ENCODE peak calls at places on chromosomes 11 and 22, in six cellular contexts. P is mucosa of descending colon, A is AG10803, I is GM23338, U is foreskin fibroblast, Y is astrocyte of the cerebellum. D is an unnamed sample.

GRCh38 chr11:17864478-17864941 is 129.9 kb downstream of the KCNC1 start:
- DNase-seq in P (no peak), I (peak), U (no peak), Y (no peak), A (no peak), D (no peak)

GRCh38 chr22:22571862-22572261 is 12.8 kb upstream of the PRAME start:
- DNase-seq in Y (no peak), A (no peak), U (no peak), I (no peak), P (no peak), D (no peak)

GRCh38 chr11:118957968-118958367 is 1.9 kb downstream of the UPK2 start:
- DNase-seq in U (no peak), A (no peak), I (no peak), P (no peak), Y (no peak), D (no peak)

GRCh38 chr22:49826603-49827306 is 918 bp downstream of the BRD1 start:
- DNase-seq in A (peak), I (peak), P (peak), U (peak), Y (no peak), D (peak)

GRCh38 chr11:16086229-16086628 is 270.1 kb downstream of the SOX6 start:
- DNase-seq in U (no peak), Y (peak), I (peak), P (no peak), A (no peak), D (peak)

GRCh38 chr11:112004389-112004788 is 20.8 kb upstream of the DLAT start:
- DNase-seq in I (peak), A (no peak), U (no peak), P (no peak), Y (no peak), D (peak)

GRCh38 chr22:37922177-37922576 is 16.1 kb downstream of the MICALL1 start:
- DNase-seq in Y (no peak), U (no peak), I (no peak), A (no peak), P (no peak), D (no peak)

GRCh38 chr22:46462726-46463371 is 74.6 kb downstream of the CELSR1 start:
- DNase-seq in A (peak), I (no peak), P (no peak), U (peak), Y (peak), D (no peak)

GRCh38 chr11:114075891-114076441 is 16.5 kb downstream of the ZBTB16 start:
- DNase-seq in P (no peak), U (peak), A (peak), I (peak), Y (peak), D (peak)

GRCh38 chr22:49867303-49868250 is 13.9 kb downstream of the ZBED4 start:
- DNase-seq in I (no peak), U (no peak), A (no peak), Y (no peak), P (no peak), D (no peak)

GRCh38 chr11:118051611-118052461 is 25.0 kb upstream of the TMPRSS4 start:
- DNase-seq in A (no peak), Y (no peak), I (no peak), U (no peak), P (no peak), D (no peak)

GRCh38 chr11:70825893-70826540 is 426.4 kb downstream of the SHANK2 start:
- DNase-seq in A (no peak), I (peak), U (no peak), P (no peak), Y (no peak), D (no peak)

GRCh38 chr11:85423794-85424193 is 203.3 kb downstream of the DLG2 start:
- DNase-seq in U (no peak), A (no peak), I (no peak), Y (no peak), P (no peak), D (no peak)

GRCh38 chr11:116420770-116421528 is 351.8 kb downstream of the BUD13 start:
- DNase-seq in U (no peak), I (no peak), A (no peak), P (no peak), Y (no peak), D (no peak)

GRCh38 chr22:20386972-20387371 is 7.0 kb upstream of the ZNF74 start:
- DNase-seq in A (no peak), I (no peak), Y (no peak), P (no peak), U (no peak), D (no peak)

GRCh38 chr22:20429254-20430100 is 8.1 kb downstream of the SCARF2 start:
- DNase-seq in A (no peak), U (no peak), P (peak), Y (no peak), I (peak), D (peak)

GRCh38 chr11:117876341-117877119 is at the start of gene FXYD6:
- DNase-seq in A (no peak), Y (no peak), U (peak), P (peak), I (peak), D (peak)

GRCh38 chr11:113447621-113448310 is 27.4 kb downstream of the DRD2 start:
- DNase-seq in Y (peak), U (no peak), P (no peak), A (peak), I (no peak), D (no peak)

GRCh38 chr11:69215216-69215615 is 59.5 kb downstream of the SMIM38 start:
- DNase-seq in P (no peak), Y (no peak), I (no peak), A (no peak), U (no peak), D (no peak)

GRCh38 chr11:124207102-124207792 is 24.1 kb downstream of the OR10D3 start:
- DNase-seq in U (no peak), P (no peak), I (no peak), A (no peak), Y (no peak), D (no peak)

GRCh38 chr22:21455334-21456089 is 11.7 kb upstream of the TMEM191C start:
- DNase-seq in I (no peak), U (no peak), A (no peak), Y (no peak), P (no peak), D (no peak)

GRCh38 chr11:79623375-79623774 is 182.5 kb upstream of the TENM4 start:
- DNase-seq in P (no peak), U (no peak), Y (no peak), A (no peak), I (no peak), D (no peak)

GRCh38 chr11:120598517-120599209 is 87.1 kb downstream of the GRIK4 start:
- DNase-seq in I (no peak), P (no peak), A (no peak), U (no peak), Y (no peak), D (no peak)

GRCh38 chr11:4606231-4607015 is 1.6 kb downstream of the TRIM68 start:
- DNase-seq in P (no peak), I (no peak), A (peak), Y (peak), U (peak), D (no peak)

GRCh38 chr11:69232821-69233760 is 60.9 kb upstream of the MYEOV start:
- DNase-seq in U (no peak), P (no peak), I (no peak), Y (no peak), A (no peak), D (no peak)

GRCh38 chr22:20425821-20426615 is 11.6 kb downstream of the SCARF2 start:
- DNase-seq in A (no peak), P (no peak), Y (no peak), I (peak), U (no peak), D (peak)

GRCh38 chr22:30453731-30454510 is 17.9 kb downstream of the SEC14L3 start:
- DNase-seq in U (no peak), A (no peak), Y (no peak), P (no peak), I (peak), D (no peak)

GRCh38 chr11:73269353-73270088 is 2.6 kb upstream of the P2RY6 start:
- DNase-seq in U (no peak), P (no peak), I (peak), A (no peak), Y (no peak), D (peak)

GRCh38 chr22:23071163-23072034 is 1.1 kb downstream of the GNAZ start:
- DNase-seq in U (no peak), P (peak), Y (no peak), I (no peak), A (no peak), D (peak)

GRCh38 chr11:93063101-93063500 is 93.7 kb downstream of the MTNR1B start:
- DNase-seq in U (no peak), Y (no peak), A (no peak), P (no peak), I (no peak), D (no peak)

GRCh38 chr22:18062421-18062820 is 15.4 kb upstream of the PEX26 start:
- DNase-seq in P (no peak), Y (no peak), A (no peak), I (no peak), U (no peak), D (no peak)

GRCh38 chr22:47173535-47174021 is 411.1 kb downstream of the TBC1D22A start:
- DNase-seq in A (no peak), P (peak), Y (no peak), U (no peak), I (no peak), D (no peak)

GRCh38 chr11:126186031-126186698 is 25.3 kb downstream of the RPUSD4 start:
- DNase-seq in P (no peak), U (no peak), A (no peak), Y (no peak), I (no peak), D (no peak)

GRCh38 chr11:70695086-70695960 is 297.0 kb downstream of the CTTN start:
- DNase-seq in U (no peak), A (no peak), Y (no peak), P (no peak), I (no peak), D (no peak)

GRCh38 chr11:26287067-26287518 is 44.8 kb upstream of the ANO3 start:
- DNase-seq in P (no peak), U (peak), Y (no peak), I (no peak), A (no peak), D (no peak)

GRCh38 chr11:6315811-6316425 is 4.4 kb downstream of the CAVIN3 start:
- DNase-seq in A (peak), I (peak), P (peak), Y (no peak), U (peak), D (peak)

GRCh38 chr11:115334932-115335788 is 169.1 kb downstream of the CADM1 start:
- DNase-seq in A (peak), Y (peak), P (no peak), I (peak), U (peak), D (no peak)

GRCh38 chr11:1826552-1827094 is 8.2 kb upstream of the SYT8 start:
- DNase-seq in A (peak), P (peak), U (peak), Y (peak), I (peak), D (peak)
- TF ChIP-seq CTCF in A (peak), P (no peak), U (no peak), Y (peak), I (peak), D (no peak)

GRCh38 chr22:39655736-39656285 is 85.3 kb downstream of the CACNA1I start:
- DNase-seq in U (no peak), P (no peak), Y (no peak), A (no peak), I (no peak), D (no peak)

GRCh38 chr22:39653787-39654077 is 83.2 kb downstream of the CACNA1I start:
- DNase-seq in A (no peak), I (no peak), P (no peak), Y (no peak), U (no peak), D (no peak)

GRCh38 chr22:39654527-39654926 is 84.0 kb downstream of the CACNA1I start:
- DNase-seq in Y (no peak), U (no peak), P (no peak), I (no peak), A (no peak), D (no peak)

GRCh38 chr22:39656495-39657490 is 86.2 kb downstream of the CACNA1I start:
- DNase-seq in Y (no peak), P (no peak), U (no peak), I (no peak), A (no peak), D (no peak)

DNA sequence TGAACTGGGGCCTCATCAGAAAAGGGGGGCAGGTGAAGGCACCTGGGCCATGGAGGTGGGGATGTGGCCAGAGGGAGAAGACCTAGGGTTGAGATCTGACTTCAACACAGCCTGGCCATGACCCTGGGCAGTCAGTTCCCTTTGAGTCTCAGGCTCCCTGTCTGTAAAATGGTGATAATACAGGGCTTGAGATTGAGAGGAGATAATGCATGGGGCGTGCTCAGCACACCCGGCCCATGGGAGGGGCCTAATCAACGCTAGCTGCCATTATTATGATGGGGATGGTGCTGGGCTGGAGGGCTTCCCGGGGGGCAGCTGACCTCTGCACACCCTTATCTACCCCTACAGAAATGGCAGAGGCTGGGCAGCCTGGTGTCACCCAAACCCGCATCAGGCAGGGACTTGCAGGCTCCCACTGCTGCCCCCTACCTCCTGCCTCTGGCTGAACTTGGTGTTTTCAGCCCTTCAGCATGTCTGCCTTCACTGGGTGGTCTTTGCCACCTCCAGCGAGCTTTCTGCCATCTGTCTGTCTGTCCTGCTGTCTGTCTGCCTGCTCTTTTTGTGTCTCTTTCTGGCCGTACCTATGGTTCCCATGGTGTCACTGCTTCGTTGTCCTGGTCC is 84.5 kb downstream of the CACNA1I start:
- DNase-seq in A (no peak), U (no peak), I (peak), Y (no peak), P (no peak), D (no peak)
- TF ChIP-seq CTCF in A (no peak), U (no peak), I (peak), Y (peak), P (no peak), D (no peak)

GRCh38 chr11:36053901-36054300 is 110.0 kb downstream of the LDLRAD3 start:
- DNase-seq in I (no peak), A (no peak), Y (no peak), P (no peak), U (no peak), D (no peak)

GRCh38 chr11:36054628-36055027 is 110.8 kb downstream of the LDLRAD3 start:
- DNase-seq in A (no peak), Y (no peak), I (no peak), P (no peak), U (no peak), D (no peak)

GRCh38 chr11:36055356-36055755 is 111.5 kb downstream of the LDLRAD3 start:
- DNase-seq in Y (no peak), I (no peak), U (no peak), P (no peak), A (no peak), D (peak)

GRCh38 chr11:36057372-36058045 is 113.6 kb downstream of the LDLRAD3 start:
- DNase-seq in P (no peak), I (no peak), Y (no peak), A (peak), U (no peak), D (no peak)

GRCh38 chr11:36056160-36056751 is 112.4 kb downstream of the LDLRAD3 start:
- DNase-seq in Y (no peak), A (peak), P (no peak), I (peak), U (no peak), D (peak)
- TF ChIP-seq CTCF in Y (peak), A (peak), P (no peak), I (peak), U (peak), D (peak)

DNA sequence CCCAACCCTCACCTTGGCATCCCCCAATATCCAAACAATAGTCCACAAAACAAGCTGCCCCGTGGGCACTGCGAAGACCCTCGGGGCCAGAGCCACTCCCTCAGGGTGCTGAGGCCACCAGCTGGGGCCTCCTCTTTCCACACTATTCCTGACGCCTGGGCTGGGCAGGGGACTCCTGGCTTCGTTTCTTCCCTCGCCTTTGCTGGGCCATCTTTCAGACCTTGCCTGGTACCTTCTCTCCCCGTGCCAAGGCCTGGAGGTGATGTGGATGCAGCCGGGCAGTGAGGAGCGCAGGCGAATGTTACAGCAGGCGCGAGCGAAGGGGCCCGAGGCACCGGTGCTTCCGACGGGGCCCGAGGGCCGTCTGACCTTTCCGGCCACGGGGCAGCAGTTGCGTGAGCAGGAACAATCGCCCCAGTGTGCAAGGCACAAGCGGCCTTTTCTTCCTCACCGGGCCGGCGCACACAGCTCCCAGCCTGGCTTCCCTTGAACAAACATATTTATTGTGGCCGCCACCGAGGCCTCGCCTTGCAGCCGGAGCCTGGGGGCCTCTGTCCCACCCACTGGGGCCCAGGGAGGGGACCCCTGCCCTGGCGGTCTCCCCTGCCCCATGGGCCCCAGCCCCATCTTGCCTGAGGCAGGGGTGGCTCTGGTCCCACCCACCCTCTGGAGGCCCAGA is 32.6 kb upstream of the KCNQ1OT1 start:
- DNase-seq in Y (no peak), U (no peak), P (no peak), I (no peak), A (no peak), D (no peak)
- TF ChIP-seq CTCF in Y (no peak), U (no peak), P (no peak), I (no peak), A (no peak), D (no peak)

D was measured in glutamatergic neuron.